ENCODE peak calls at places on chromosomes 1 and 21, in seven cellular contexts. P is HCT116, Q is ovary, T is Peyer's patch, I is body of pancreas, H is HepG2, L is heart left ventricle. V is an unnamed sample.

GRCh38 chr1:160247053-160247452 is 15.3 kb downstream of the DCAF8 start:
- DNase-seq in P (no peak), Q (no peak), T (no peak), I (peak; percentile 22), H (no peak), L (no peak), V (no peak)

GRCh38 chr1:8486047-8486446 is 168.1 kb downstream of the SLC45A1 start:
- DNase-seq in P (no peak), Q (no peak), T (no peak), I (no peak), H (no peak), L (no peak), V (no peak)

GRCh38 chr1:83418558-83418957 is 580.4 kb downstream of the TTLL7 start:
- DNase-seq in P (no peak), Q (no peak), T (no peak), I (no peak), H (no peak), L (no peak), V (no peak)

GRCh38 chr21:28375708-28376385 is 616.8 kb downstream of the LTN1 start:
- DNase-seq in P (no peak), Q (no peak), T (no peak), I (no peak), H (no peak), L (no peak), V (no peak)

GRCh38 chr1:208528577-208529240 is 284.5 kb upstream of the PLXNA2 start:
- DNase-seq in P (no peak), Q (peak; percentile 34), T (no peak), I (no peak), H (no peak), L (no peak), V (no peak)

GRCh38 chr1:15410223-15410883 is 665 bp downstream of the EFHD2 start:
- DNase-seq in P (no peak), Q (no peak), T (peak; percentile 62), I (no peak), H (no peak), L (no peak), V (no peak)

GRCh38 chr1:24325587-24326449 is 6.7 kb downstream of the GRHL3 start:
- DNase-seq in P (no peak), Q (no peak), T (no peak), I (no peak), H (no peak), L (no peak), V (no peak)

GRCh38 chr1:150551049-150551783 is 2.0 kb downstream of the ADAMTSL4 start:
- DNase-seq in P (no peak), Q (no peak), T (no peak), I (no peak), H (no peak), L (no peak), V (no peak)

GRCh38 chr1:157505481-157506272 is 46.6 kb downstream of the FCRL5 start:
- DNase-seq in P (peak; percentile 39), Q (no peak), T (peak; percentile 76), I (peak; percentile 67), H (peak; percentile 57), L (no peak), V (no peak)

GRCh38 chr1:41780322-41780721 is 138.4 kb downstream of the HIVEP3 start:
- DNase-seq in P (no peak), Q (no peak), T (no peak), I (no peak), H (no peak), L (no peak), V (no peak)

GRCh38 chr1:5286244-5286643 is 631.8 kb downstream of the AJAP1 start:
- DNase-seq in P (no peak), Q (no peak), T (no peak), I (no peak), H (no peak), L (no peak), V (no peak)

GRCh38 chr1:226485192-226485591 is 63.4 kb upstream of the STUM start:
- DNase-seq in P (no peak), Q (no peak), T (no peak), I (no peak), H (no peak), L (no peak), V (no peak)
- H3K27me3 ChIP-seq in P (peaks cover 16% of the 10 kb centered on the region), Q (no peaks in the 10 kb centered on the region), T (no peaks in the 10 kb centered on the region), I (no peaks in the 10 kb centered on the region), H (peaks cover 13% of the 10 kb centered on the region), L (peaks cover 21% of the 10 kb centered on the region), V (no peaks in the 10 kb centered on the region)

GRCh38 chr1:224434447-224435317 is at the start of gene WDR26:
- DNase-seq in P (peak; percentile 58), Q (peak; percentile 80), T (peak; percentile 86), I (peak; percentile 81), H (peak; percentile 89), L (peak; percentile 85), V (peak; percentile 49)

GRCh38 chr1:224435999-224436398 is 1.4 kb upstream of the WDR26 start:
- DNase-seq in P (no peak), Q (no peak), T (no peak), I (no peak), H (no peak), L (no peak), V (no peak)

GRCh38 chr1:224433041-224433670 is 1.4 kb downstream of the WDR26 start:
- DNase-seq in P (no peak), Q (no peak), T (peak; percentile 55), I (no peak), H (no peak), L (no peak), V (no peak)

GRCh38 chr1:224433671-224434446 is 738 bp downstream of the WDR26 start:
- DNase-seq in P (no peak), Q (peak; percentile 71), T (peak; percentile 68), I (peak; percentile 45), H (no peak), L (peak; percentile 46), V (no peak)

DNA sequence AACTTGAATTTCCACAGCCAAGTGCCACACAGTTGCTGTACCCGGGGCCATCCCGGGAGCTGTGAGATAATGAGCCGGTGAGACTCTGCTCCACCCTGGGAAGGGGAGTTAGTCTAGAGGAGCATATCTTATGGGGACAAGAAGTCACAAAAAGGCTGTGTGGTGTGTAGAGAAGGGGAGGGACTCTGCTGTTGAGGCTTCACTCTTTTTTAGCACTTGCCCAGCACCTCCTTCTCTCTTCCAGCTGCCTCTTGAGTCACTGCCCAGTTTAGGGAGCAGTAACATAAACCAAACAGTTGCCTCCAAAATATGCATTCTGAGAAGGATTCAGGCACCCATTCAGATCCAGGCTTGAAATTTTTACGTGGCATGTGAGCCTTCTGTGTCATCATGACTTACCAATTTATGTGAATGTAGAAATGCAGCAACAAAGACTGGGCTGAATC is 744 bp upstream of the WDR26 start:
- DNase-seq in P (no peak), Q (no peak), T (no peak), I (no peak), H (no peak), L (no peak), V (no peak)
- TF ChIP-seq POLR2A in P (no peak), Q (no peak), T (no peak), I (no peak), H (no peak), L (no peak), V (no peak)

GRCh38 chr21:44927587-44928461 is 7.1 kb upstream of the ITGB2 start:
- DNase-seq in P (no peak), Q (no peak), T (no peak), I (no peak), H (peak; percentile 39), L (peak; percentile 45), V (no peak)
- H3K27me3 ChIP-seq in P (peaks cover 64% of the 10 kb centered on the region), Q (peaks cover 7% of the 10 kb centered on the region), T (peaks cover 22% of the 10 kb centered on the region), I (peaks cover 18% of the 10 kb centered on the region), H (peaks cover 1% of the 10 kb centered on the region), L (peaks cover 30% of the 10 kb centered on the region), V (peaks cover 67% of the 10 kb centered on the region)

GRCh38 chr21:43370888-43371570 is 55.9 kb downstream of the SIK1 start:
- DNase-seq in P (no peak), Q (no peak), T (no peak), I (no peak), H (no peak), L (no peak), V (no peak)
- TF ChIP-seq POLR2A in P (no peak), Q (no peak), T (no peak), I (no peak), H (no peak), L (no peak), V (no peak)

GRCh38 chr1:37671261-37671660 is 21.1 kb upstream of the CDCA8 start:
- DNase-seq in P (no peak), Q (no peak), T (no peak), I (no peak), H (no peak), L (no peak), V (no peak)
- H3K27me3 ChIP-seq in P (peaks cover 32% of the 10 kb centered on the region), Q (no peaks in the 10 kb centered on the region), T (no peaks in the 10 kb centered on the region), I (peaks cover 5% of the 10 kb centered on the region), H (peaks cover 3% of the 10 kb centered on the region), L (peaks cover 30% of the 10 kb centered on the region), V (peaks cover 52% of the 10 kb centered on the region)

DNA sequence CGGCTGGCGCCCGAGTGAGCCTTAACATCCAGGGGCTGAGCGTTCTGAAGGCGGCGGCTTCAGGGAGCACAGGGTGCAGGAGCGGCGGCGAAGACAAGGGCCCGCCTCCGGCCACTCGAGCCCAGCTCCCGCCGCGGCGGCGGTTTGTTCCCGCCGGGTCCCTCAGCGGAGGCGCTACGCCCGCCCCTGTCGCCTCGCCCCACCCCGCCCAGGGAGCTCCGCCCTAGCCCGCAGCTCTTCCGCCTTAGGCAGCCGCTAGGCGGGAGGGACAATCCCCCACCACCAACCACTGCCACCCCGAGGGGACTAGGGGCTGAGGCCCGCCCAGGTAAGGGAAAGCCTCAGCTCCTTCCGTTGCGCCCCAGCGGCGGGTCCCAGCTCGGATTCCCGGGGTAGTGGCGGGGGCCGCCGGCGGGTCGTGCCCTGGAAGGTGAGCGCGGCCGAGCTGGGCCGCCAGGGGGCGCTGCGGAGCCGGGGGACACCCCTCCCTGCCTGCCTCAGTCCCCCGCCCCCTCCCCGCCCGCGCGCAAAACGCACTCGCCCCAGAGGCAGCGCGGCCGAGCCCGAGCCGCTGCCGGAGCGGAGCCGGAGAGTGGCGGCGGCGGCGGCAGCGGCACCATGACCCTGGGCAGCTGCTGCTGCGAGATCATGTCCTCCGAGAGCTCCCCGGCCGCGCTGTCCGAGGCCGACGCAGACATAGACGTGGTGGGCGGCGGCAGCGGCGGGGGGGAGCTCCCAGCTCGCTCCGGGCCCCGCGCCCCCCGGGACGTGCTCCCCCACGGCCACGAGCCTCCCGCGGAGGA is at the start of gene FOXD2:
- DNase-seq in P (peak; percentile 79), Q (peak; percentile 81), T (peak; percentile 95), I (peak; percentile 86), H (peak; percentile 73), L (peak; percentile 85), V (no peak)
- TF ChIP-seq POLR2A in P (peak; percentile 55), Q (no peak), T (peak; percentile 37), I (peak; percentile 31), H (peak; percentile 69), L (peak; percentile 62), V (peak; percentile 16)